ENCODE peak calls at places on chromosomes 13 and 19, in nine cellular contexts. S, A, N, O, I, H, P, L and G are unnamed samples.

GRCh38 chr13:48859168-48860105 is 116.3 kb upstream of the FNDC3A start:
- DNase-seq in N (no peak), S (no peak), H (no peak), A (no peak), O (no peak), I (no peak), L (peak), P (no peak), G (no peak)

GRCh38 chr19:4083677-4084546 is 17.2 kb upstream of the ZBTB7A start:
- DNase-seq in I (no peak), S (no peak), L (peak), O (no peak), P (peak), A (no peak), H (no peak), N (no peak), G (no peak)

GRCh38 chr13:104001766-104002165 is 935.5 kb upstream of the SLC10A2 start:
- DNase-seq in S (no peak), A (no peak), O (no peak), H (no peak), I (no peak), P (no peak), N (no peak), L (no peak), G (no peak)

GRCh38 chr19:38004505-38005223 is 97.7 kb downstream of the SIPA1L3 start:
- DNase-seq in A (peak), I (no peak), H (peak), S (peak), N (peak), P (no peak), O (peak), L (peak), G (peak)

GRCh38 chr19:30227661-30228112 is 144.5 kb upstream of the ZNF536 start:
- DNase-seq in N (peak), O (peak), A (peak), H (peak), P (peak), I (peak), S (peak), L (peak), G (peak)

GRCh38 chr19:39941615-39942507 is 7.4 kb upstream of the FCGBP start:
- DNase-seq in H (peak), P (no peak), I (no peak), L (peak), A (no peak), O (no peak), N (no peak), S (no peak), G (peak)

GRCh38 chr13:72199640-72200039 is 332.6 kb upstream of the DACH1 start:
- DNase-seq in L (no peak), I (no peak), H (no peak), O (no peak), A (no peak), P (no peak), N (no peak), S (no peak), G (no peak)

GRCh38 chr13:41541142-41541938 is 84.0 kb downstream of the RGCC start:
- DNase-seq in S (no peak), O (no peak), L (no peak), N (no peak), H (no peak), A (no peak), I (no peak), P (no peak), G (no peak)

GRCh38 chr19:47002106-47002766 is 17.4 kb upstream of the NPAS1 start:
- DNase-seq in A (no peak), L (peak), S (no peak), N (no peak), I (peak), O (peak), H (no peak), P (no peak), G (no peak)

GRCh38 chr13:85985791-85986190 is 186.6 kb upstream of the SLITRK6 start:
- DNase-seq in S (no peak), H (no peak), O (no peak), I (no peak), A (no peak), L (no peak), P (no peak), N (no peak), G (no peak)

GRCh38 chr19:5870986-5871394 is 650 bp upstream of the FUT5 start:
- DNase-seq in I (peak), A (no peak), P (no peak), N (no peak), H (no peak), S (no peak), L (no peak), O (no peak), G (no peak)
- TF ChIP-seq POLR2A in I (peak), A (no peak), P (no peak), N (no peak), H (no peak), S (no peak), L (no peak), O (no peak), G (no peak)

GRCh38 chr13:65733110-65733509 is 1497.0 kb downstream of the PCDH9 start:
- DNase-seq in P (no peak), S (no peak), L (no peak), O (no peak), I (no peak), A (no peak), N (no peak), H (no peak), G (no peak)
- TF ChIP-seq POLR2A in P (no peak), S (no peak), L (no peak), O (no peak), I (no peak), A (no peak), N (no peak), H (no peak), G (no peak)

DNA sequence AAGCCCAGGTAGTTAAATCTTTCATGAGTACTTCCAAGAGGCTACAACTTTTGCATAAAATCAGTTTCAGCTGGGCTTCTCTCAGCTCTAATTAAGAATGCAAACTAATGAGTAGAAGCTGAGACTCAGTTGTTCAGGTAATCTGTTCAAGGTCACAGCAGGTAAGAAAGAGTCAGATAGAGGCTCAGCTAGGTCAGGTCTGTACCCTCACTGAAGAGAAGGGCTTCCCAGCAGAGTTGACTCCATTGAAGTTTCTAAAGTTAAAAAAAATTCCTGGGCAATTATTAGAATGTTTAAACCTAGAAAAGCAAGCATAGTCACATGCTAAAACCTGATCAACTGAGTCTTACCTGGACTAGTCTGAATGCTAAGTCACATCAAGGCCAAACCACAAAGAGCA is 42.1 kb downstream of the ESD start:
- DNase-seq in L (no peak), N (no peak), I (no peak), S (no peak), P (no peak), A (no peak), O (no peak), H (no peak), G (no peak)
- TF ChIP-seq POLR2A in L (no peak), N (no peak), I (no peak), S (no peak), P (no peak), A (no peak), O (no peak), H (no peak), G (no peak)

GRCh38 chr19:55643003-55643732 is at the start of gene ZNF581:
- DNase-seq in H (peak), O (peak), P (peak), S (peak), I (peak), L (peak), A (peak), N (no peak), G (peak)
- TF ChIP-seq POLR2A in H (peak), O (peak), P (no peak), S (peak), I (no peak), L (peak), A (peak), N (peak), G (no peak)

GRCh38 chr19:42275103-42275502 is 6.1 kb downstream of the CIC start:
- DNase-seq in S (no peak), N (no peak), L (no peak), O (no peak), P (no peak), H (no peak), I (no peak), A (no peak), G (no peak)
- TF ChIP-seq POLR2A in S (no peak), N (no peak), L (no peak), O (no peak), P (no peak), H (no peak), I (no peak), A (no peak), G (no peak)

GRCh38 chr19:7488736-7489353 is at the start of gene PEX11G:
- DNase-seq in S (peak), N (peak), O (peak), A (peak), H (peak), P (peak), I (peak), L (peak), G (peak)

GRCh38 chr19:7497292-7497691 is 8.5 kb upstream of the PEX11G start:
- DNase-seq in I (no peak), L (no peak), N (no peak), P (no peak), O (no peak), S (no peak), A (no peak), H (no peak), G (no peak)

GRCh38 chr19:7489609-7490044 is 792 bp upstream of the PEX11G start:
- DNase-seq in N (no peak), O (no peak), L (peak), I (no peak), P (no peak), S (no peak), H (no peak), A (no peak), G (no peak)

GRCh38 chr19:7492142-7493055 is 3.6 kb upstream of the PEX11G start:
- DNase-seq in A (no peak), L (no peak), H (no peak), N (no peak), P (no peak), S (no peak), O (no peak), I (no peak), G (no peak)

GRCh38 chr19:7494416-7495098 is 5.7 kb upstream of the PEX11G start:
- DNase-seq in H (no peak), L (no peak), I (peak), S (peak), P (no peak), O (no peak), A (no peak), N (no peak), G (peak)
- TF ChIP-seq POLR2A in H (no peak), L (no peak), I (peak), S (no peak), P (no peak), O (no peak), A (no peak), N (no peak), G (no peak)

GRCh38 chr19:35030257-35031071 is at the start of gene SCN1B:
- DNase-seq in S (peak), A (peak), P (peak), H (peak), O (peak), I (no peak), L (peak), N (peak), G (no peak)

GRCh38 chr19:35032356-35032865 is 2.1 kb downstream of the SCN1B start:
- DNase-seq in H (no peak), N (no peak), O (no peak), S (no peak), P (no peak), L (no peak), I (no peak), A (no peak), G (no peak)

GRCh38 chr19:35031072-35031881 is 1.0 kb downstream of the SCN1B start:
- DNase-seq in H (peak), N (no peak), I (no peak), S (no peak), O (no peak), L (no peak), P (peak), A (peak), G (no peak)

GRCh38 chr19:35027851-35028599 is 2.2 kb upstream of the SCN1B start:
- DNase-seq in I (no peak), H (peak), P (no peak), L (no peak), A (no peak), O (peak), S (no peak), N (no peak), G (no peak)

GRCh38 chr19:35029737-35030256 is 473 bp upstream of the SCN1B start:
- DNase-seq in A (no peak), O (peak), S (no peak), L (no peak), N (no peak), I (no peak), H (no peak), P (no peak), G (no peak)
- TF ChIP-seq POLR2A in A (no peak), O (no peak), S (no peak), L (no peak), N (no peak), I (no peak), H (no peak), P (no peak), G (no peak)

GRCh38 chr19:11355160-11356073 is at the start of gene PLPPR2:
- DNase-seq in H (peak), L (peak), O (peak), P (peak), S (peak), I (peak), A (peak), N (peak), G (peak)
- TF ChIP-seq POLR2A in H (peak), L (peak), O (peak), P (peak), S (peak), I (peak), A (peak), N (peak), G (peak)

DNA sequence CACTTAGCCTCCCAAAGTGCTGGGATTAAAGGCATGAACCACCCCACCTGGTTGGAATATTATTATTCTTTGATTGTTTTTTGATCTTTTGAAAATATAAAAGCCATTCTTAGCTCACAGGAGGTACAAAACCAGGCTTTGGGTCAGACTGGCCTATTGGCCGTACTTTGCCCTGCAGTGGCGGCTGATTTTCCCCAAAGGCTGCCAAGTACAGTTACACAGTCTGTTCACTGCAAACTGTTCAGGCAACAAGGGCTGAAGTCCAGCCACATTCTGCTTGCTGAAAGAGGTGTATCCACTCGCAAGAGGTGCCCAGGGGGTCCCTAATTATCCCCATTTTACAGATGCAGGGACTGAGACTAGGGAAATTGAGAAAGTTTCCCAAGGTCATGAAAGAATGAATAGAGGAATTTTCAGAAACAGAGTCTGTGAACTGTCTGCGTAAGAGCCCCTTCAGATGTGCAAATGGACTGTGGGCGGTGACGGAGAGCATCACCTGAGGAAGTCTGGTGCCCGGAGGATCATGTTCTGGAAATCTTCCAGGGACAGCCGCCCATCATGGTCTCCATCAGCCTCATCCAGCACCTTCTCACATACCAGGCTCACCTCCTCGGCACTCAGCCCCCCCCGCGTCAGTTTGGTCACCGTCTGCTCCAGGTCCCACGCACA is 9.0 kb downstream of the CIB3 start:
- DNase-seq in L (peak), H (no peak), I (peak), S (no peak), P (no peak), N (no peak), A (no peak), O (no peak), G (no peak)
- TF ChIP-seq POLR2A in L (no peak), H (no peak), I (no peak), S (no peak), P (no peak), N (no peak), A (no peak), O (no peak), G (no peak)

GRCh38 chr19:16518483-16519229 is 22.5 kb downstream of the C19orf44 start:
- DNase-seq in O (no peak), H (no peak), N (no peak), I (no peak), A (no peak), P (no peak), S (no peak), L (no peak), G (no peak)
- TF ChIP-seq POLR2A in O (no peak), H (no peak), N (no peak), I (no peak), A (no peak), P (no peak), S (no peak), L (no peak), G (no peak)